ENCODE peak calls at places on chromosome 17, in nine cellular contexts. E is K562, G is GM12878, D is neuronal stem cell, O is A549, S is mesendoderm, F is Karpas-422, J is fibroblast of lung, M is GM23338. P is an unnamed sample.

GRCh38 chr17:10403589-10403988 is 18.2 kb downstream of the MYH8 start:
- DNase-seq in E (no peak), G (no peak), D (no peak), O (no peak), S (no peak), F (no peak), J (no peak), M (no peak), P (no peak)

GRCh38 chr17:14310101-14310500 is 9.2 kb downstream of the HS3ST3B1 start:
- DNase-seq in E (no peak), G (no peak), D (no peak), O (no peak), S (no peak), F (no peak), J (no peak), M (no peak), P (no peak)

GRCh38 chr17:72122002-72122310 is 1.1 kb downstream of the SOX9 start:
- DNase-seq in E (no peak), G (no peak), D (no peak), O (peak; percentile 65), S (no peak), F (peak; percentile 82), J (peak; percentile 67), M (no peak), P (no peak)

GRCh38 chr17:26731005-26731921 is 562.7 kb upstream of the WSB1 start:
- DNase-seq in E (no peak), G (no peak), D (no peak), O (no peak), S (no peak), F (no peak), J (peak; percentile 0), M (no peak), P (no peak)

GRCh38 chr17:74354123-74354522 is 7.5 kb downstream of the BTBD17 start:
- DNase-seq in E (peak; percentile 74), G (no peak), D (peak; percentile 57), O (peak; percentile 77), S (peak; percentile 84), F (peak; percentile 84), J (peak; percentile 7), M (peak; percentile 91), P (peak; percentile 31)

GRCh38 chr17:64411999-64412771 is 21.5 kb upstream of the PECAM1 start:
- DNase-seq in E (no peak), G (no peak), D (peak; percentile 53), O (no peak), S (peak; percentile 94), F (peak; percentile 72), J (peak; percentile 63), M (peak; percentile 86), P (no peak)

GRCh38 chr17:42180922-42181850 is at the start of gene KCNH4:
- DNase-seq in E (peak; percentile 97), G (peak; percentile 58), D (no peak), O (peak; percentile 93), S (peak; percentile 73), F (peak; percentile 94), J (peak; percentile 41), M (peak; percentile 73), P (peak; percentile 86)

GRCh38 chr17:3039748-3040147 is 23.7 kb downstream of the OR1D5 start:
- DNase-seq in E (no peak), G (no peak), D (no peak), O (no peak), S (no peak), F (no peak), J (no peak), M (no peak), P (no peak)

GRCh38 chr17:13736915-13737314 is 135.2 kb upstream of the HS3ST3A1 start:
- DNase-seq in E (no peak), G (no peak), D (no peak), O (no peak), S (no peak), F (no peak), J (peak; percentile 88), M (no peak), P (no peak)

GRCh38 chr17:57668332-57668731 is 76.8 kb downstream of the CCDC182 start:
- DNase-seq in E (no peak), G (no peak), D (no peak), O (no peak), S (no peak), F (no peak), J (no peak), M (no peak), P (no peak)

GRCh38 chr17:34797724-34798123 is 163.5 kb downstream of the CCT6B start:
- DNase-seq in E (peak; percentile 42), G (no peak), D (peak; percentile 80), O (peak; percentile 31), S (peak; percentile 91), F (peak; percentile 64), J (peak; percentile 6), M (peak; percentile 91), P (peak; percentile 32)

GRCh38 chr17:27199948-27200347 is 94.0 kb upstream of the WSB1 start:
- DNase-seq in E (no peak), G (no peak), D (no peak), O (no peak), S (no peak), F (no peak), J (no peak), M (no peak), P (no peak)

DNA sequence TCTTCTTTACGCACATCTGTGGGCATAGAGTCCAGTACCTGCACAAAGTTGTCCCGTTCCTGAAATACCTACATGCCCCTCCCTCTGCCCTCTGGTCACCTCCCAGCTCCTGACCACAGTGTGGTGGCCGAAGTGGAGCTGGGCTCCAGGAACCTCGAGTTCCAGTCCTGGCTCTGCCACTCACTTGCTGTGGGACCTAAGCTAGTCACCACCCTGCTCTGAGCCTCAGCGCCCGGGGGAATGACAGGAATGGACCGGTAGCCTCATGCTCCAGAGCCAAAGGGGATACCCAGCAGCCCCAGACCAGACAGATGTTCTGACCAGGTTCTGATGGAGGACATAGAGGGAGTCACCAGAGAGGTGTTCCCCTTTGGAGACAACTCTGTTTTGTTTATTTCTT is 26.7 kb upstream of the ITGA3 start:
- DNase-seq in E (no peak), G (no peak), D (no peak), O (no peak), S (no peak), F (no peak), J (no peak), M (no peak), P (no peak)
- H3K4me3 ChIP-seq in E (no peak overlapping the region), G (no peak overlapping the region), D (no peak overlapping the region), O (no peak overlapping the region), S (no peak overlapping the region), F (no peak overlapping the region), J (no peak overlapping the region), M (no peak overlapping the region), P (no peak overlapping the region)

GRCh38 chr17:50893183-50893993 is 27.2 kb upstream of the TOB1 start:
- DNase-seq in E (no peak), G (no peak), D (no peak), O (peak; percentile 55), S (no peak), F (no peak), J (peak; percentile 94), M (no peak), P (no peak)

GRCh38 chr17:50890675-50891516 is 24.7 kb upstream of the TOB1 start:
- DNase-seq in E (no peak), G (no peak), D (no peak), O (peak; percentile 55), S (no peak), F (no peak), J (no peak), M (no peak), P (no peak)

GRCh38 chr17:50891577-50891989 is 25.4 kb upstream of the TOB1 start:
- DNase-seq in E (no peak), G (no peak), D (no peak), O (no peak), S (no peak), F (no peak), J (no peak), M (peak; percentile 61), P (no peak)

GRCh38 chr17:50889528-50890118 is 23.5 kb upstream of the TOB1 start:
- DNase-seq in E (no peak), G (no peak), D (no peak), O (no peak), S (peak; percentile 65), F (no peak), J (no peak), M (no peak), P (no peak)

DNA sequence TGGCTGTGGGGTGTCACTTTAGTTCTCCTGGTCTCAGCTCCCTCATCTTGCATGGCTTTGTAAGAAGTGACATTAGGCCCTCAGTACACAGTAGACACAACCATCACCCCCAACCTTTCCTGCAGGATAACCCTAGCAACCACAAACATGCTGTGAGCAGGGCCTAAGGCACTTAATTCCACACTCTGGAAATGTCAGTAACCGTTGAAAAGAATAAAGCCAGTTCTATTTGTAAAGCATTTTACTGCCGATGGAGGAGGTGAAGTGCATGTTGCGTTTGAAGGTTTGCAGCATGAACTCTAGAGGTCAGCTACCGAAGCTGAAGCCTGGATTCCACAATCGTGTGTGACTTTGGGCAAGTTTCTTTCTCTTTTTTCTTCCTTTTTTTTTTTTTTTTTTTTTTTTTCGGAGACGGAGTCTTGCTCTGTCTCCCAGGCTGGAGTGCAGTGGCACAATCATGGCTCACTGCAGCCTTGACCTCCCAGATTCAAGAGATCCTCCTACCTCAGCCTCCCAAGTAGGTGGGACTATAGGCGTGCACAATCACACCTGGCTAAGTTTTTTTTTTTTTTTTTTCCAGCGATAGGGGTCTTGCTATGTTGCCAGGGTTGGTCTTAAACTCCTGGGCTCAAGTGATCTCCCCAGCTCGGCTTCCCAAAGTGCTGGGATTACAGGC is 26.1 kb upstream of the TOB1 start:
- DNase-seq in E (no peak), G (no peak), D (no peak), O (no peak), S (no peak), F (no peak), J (peak; percentile 43), M (no peak), P (no peak)
- H3K4me2 ChIP-seq in E (no peak overlapping the region), G (no peak overlapping the region), D (no peak overlapping the region), O (peak overlapping the region; percentile 7), S (no peak overlapping the region), F (no peak overlapping the region), J (no peak overlapping the region), M (no peak overlapping the region), P (no peak overlapping the region)

DNA sequence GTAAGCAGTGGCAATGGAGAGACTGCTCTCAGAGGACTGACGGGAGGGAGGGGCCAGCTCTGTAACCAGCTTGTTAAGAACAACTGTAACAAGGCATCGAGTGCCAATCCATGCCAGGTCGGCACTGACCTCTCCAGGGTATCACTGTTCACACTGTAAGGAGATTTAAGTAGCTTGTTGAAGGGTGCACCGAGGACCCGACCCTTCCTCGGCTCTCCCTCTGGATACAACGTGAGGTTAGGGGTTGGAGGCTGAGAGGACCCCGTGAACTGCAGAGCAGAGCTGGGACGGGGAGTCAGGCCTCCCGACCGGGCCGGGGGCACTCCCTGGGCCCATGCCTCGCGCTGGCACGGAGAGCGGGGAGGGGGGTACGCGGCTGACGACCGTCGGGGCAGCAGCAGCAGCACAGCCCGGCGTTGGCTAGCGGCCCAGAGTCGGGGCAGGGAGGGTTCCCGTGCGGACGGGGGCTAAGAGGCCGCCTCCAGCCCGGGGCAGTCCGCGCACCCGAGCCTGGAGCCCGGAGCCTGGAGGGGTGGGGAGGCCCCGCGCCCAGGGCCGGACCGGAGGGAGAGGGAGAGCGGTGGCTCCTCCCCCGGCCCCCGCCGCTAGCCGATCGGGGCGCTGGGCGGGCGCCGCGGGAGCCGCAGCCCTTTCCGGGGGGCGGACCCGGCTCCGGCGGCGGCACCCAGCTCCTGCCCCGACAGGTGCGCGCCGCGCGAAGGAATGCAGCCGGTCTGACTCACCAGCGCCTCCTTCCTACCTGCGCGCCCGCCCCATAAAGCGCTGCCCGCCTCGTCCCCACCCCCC is at the start of gene ITGB4:
- DNase-seq in E (peak; percentile 40), G (no peak), D (peak; percentile 21), O (peak; percentile 75), S (peak; percentile 60), F (no peak), J (peak; percentile 3), M (peak; percentile 93), P (peak; percentile 87)
- H3K27ac ChIP-seq in E (no peak within 1 kb of the TSS), G (no peak within 1 kb of the TSS), D (no peak within 1 kb of the TSS), O (peak within 1 kb of the TSS; percentile 93), S (no peak within 1 kb of the TSS), F (no peak within 1 kb of the TSS), J (no peak within 1 kb of the TSS), M (no peak within 1 kb of the TSS), P (no peak within 1 kb of the TSS)

GRCh38 chr17:80339731-80340456 is 75.1 kb upstream of the ENDOV start:
- DNase-seq in E (no peak), G (no peak), D (no peak), O (no peak), S (no peak), F (no peak), J (no peak), M (no peak), P (no peak)
- H3K4me3 ChIP-seq in E (no peak overlapping the region), G (no peak overlapping the region), D (no peak overlapping the region), O (no peak overlapping the region), S (no peak overlapping the region), F (no peak overlapping the region), J (no peak overlapping the region), M (no peak overlapping the region), P (no peak overlapping the region)